ENCODE peak calls at places on chromosome 12, in eight cellular contexts. X is RWPE1; U is ELR; Z is nucleus accumbens; V is stimulated activated CD4-positive, alpha-beta T cell treated with anti-CD3 and anti-CD28 coated beads, Interleukin-1b, Interleukin-23, amount 100 ng/mL, for 24 hours; K is GM04504; T is activated CD4-positive, alpha-beta T cell treated with anti-CD3 and anti-CD28 coated beads for 1 hour; Y is neural crest cell. A is an unnamed sample.

GRCh38 chr12:21509768-21510167 is 8.2 kb downstream of the GOLT1B start:
- DNase-seq in X (no peak), U (no peak), Z (no peak), V (no peak), K (no peak), T (no peak), Y (no peak), A (no peak)

GRCh38 chr12:12505544-12506501 is 56.8 kb downstream of the DUSP16 start:
- DNase-seq in X (no peak), U (peak), Z (no peak), V (no peak), K (peak), T (no peak), Y (no peak), A (no peak)

GRCh38 chr12:69239922-69240624 is 704 bp downstream of the CPSF6 start:
- DNase-seq in X (peak), U (peak), Z (peak), V (peak), K (peak), T (peak), Y (peak), A (peak)

GRCh38 chr12:21774358-21775129 is at the start of gene KCNJ8:
- DNase-seq in X (no peak), U (peak), Z (peak), V (no peak), K (no peak), T (no peak), Y (peak), A (peak)

GRCh38 chr12:126936181-126936851 is 1330.7 kb upstream of the TMEM132C start:
- DNase-seq in X (no peak), U (peak), Z (peak), V (no peak), K (no peak), T (no peak), Y (no peak), A (no peak)

GRCh38 chr12:90908465-90908864 is 46.5 kb downstream of the CCER1 start:
- DNase-seq in X (peak), U (peak), Z (no peak), V (no peak), K (peak), T (no peak), Y (no peak), A (no peak)

GRCh38 chr12:56267443-56268071 is 815 bp downstream of the COQ10A start:
- DNase-seq in X (no peak), U (no peak), Z (no peak), V (no peak), K (no peak), T (no peak), Y (no peak), A (no peak)

GRCh38 chr12:169528-170360 is 44.2 kb downstream of the SLC6A12 start:
- DNase-seq in X (no peak), U (peak), Z (no peak), V (no peak), K (no peak), T (no peak), Y (no peak), A (peak)

GRCh38 chr12:65205886-65206285 is 36.5 kb downstream of the LEMD3 start:
- DNase-seq in X (no peak), U (no peak), Z (no peak), V (no peak), K (no peak), T (no peak), Y (no peak), A (no peak)

GRCh38 chr12:19972325-19973288 is 395.7 kb upstream of the PDE3A start:
- DNase-seq in X (no peak), U (no peak), Z (no peak), V (no peak), K (no peak), T (no peak), Y (no peak), A (no peak)

GRCh38 chr12:43099691-43100163 is 452.3 kb downstream of the ADAMTS20 start:
- DNase-seq in X (no peak), U (no peak), Z (no peak), V (no peak), K (no peak), T (no peak), Y (no peak), A (no peak)

GRCh38 chr12:31853977-31854376 is 105.2 kb upstream of the RESF1 start:
- DNase-seq in X (no peak), U (no peak), Z (no peak), V (no peak), K (no peak), T (no peak), Y (no peak), A (no peak)

GRCh38 chr12:18345021-18345735 is 83.9 kb downstream of the PIK3C2G start:
- DNase-seq in X (no peak), U (peak), Z (no peak), V (no peak), K (no peak), T (no peak), Y (no peak), A (no peak)

GRCh38 chr12:54055522-54055921 is 1.9 kb downstream of the HOXC4 start:
- DNase-seq in X (no peak), U (no peak), Z (no peak), V (no peak), K (no peak), T (no peak), Y (no peak), A (no peak)

GRCh38 chr12:6277982-6278438 is 32.5 kb upstream of the PLEKHG6 start:
- DNase-seq in X (peak), U (no peak), Z (no peak), V (peak), K (no peak), T (no peak), Y (no peak), A (no peak)

GRCh38 chr12:29751676-29752075 is 32.1 kb downstream of the TMTC1 start:
- DNase-seq in X (no peak), U (no peak), Z (no peak), V (no peak), K (no peak), T (no peak), Y (no peak), A (no peak)

GRCh38 chr12:113684053-113684907 is 212.6 kb upstream of the LHX5 start:
- DNase-seq in X (no peak), U (peak), Z (no peak), V (no peak), K (no peak), T (no peak), Y (peak), A (peak)

GRCh38 chr12:93943766-93944165 is 204.6 kb upstream of the PLXNC1 start:
- DNase-seq in X (peak), U (peak), Z (no peak), V (no peak), K (peak), T (no peak), Y (no peak), A (no peak)

GRCh38 chr12:21607701-21608100 is 3.1 kb upstream of the GYS2 start:
- DNase-seq in X (no peak), U (peak), Z (no peak), V (no peak), K (no peak), T (no peak), Y (no peak), A (no peak)

GRCh38 chr12:47080725-47081502 is 1.2 kb upstream of the AMIGO2 start:
- DNase-seq in X (peak), U (peak), Z (peak), V (peak), K (no peak), T (no peak), Y (no peak), A (peak)

GRCh38 chr12:119096429-119097202 is 82.1 kb upstream of the HSPB8 start:
- DNase-seq in X (no peak), U (no peak), Z (peak), V (no peak), K (no peak), T (no peak), Y (no peak), A (peak)

GRCh38 chr12:83216230-83216629 is 529.5 kb downstream of the TMTC2 start:
- DNase-seq in X (no peak), U (no peak), Z (no peak), V (no peak), K (no peak), T (no peak), Y (no peak), A (no peak)

GRCh38 chr12:67099858-67100257 is 169.3 kb upstream of the CAND1 start:
- DNase-seq in X (no peak), U (no peak), Z (no peak), V (no peak), K (no peak), T (no peak), Y (no peak), A (no peak)

A was measured in nephron progenitor cell.